ENCODE peak calls at places on chromosomes 1 and 21, in four cellular contexts. K is WTC11, Q is A549, G is K562. H is an unnamed sample.

GRCh38 chr1:25117233-25117823 is 115.0 kb downstream of the SYF2 start:
- DNase-seq in K (peak; percentile 70), Q (no peak), G (peak; percentile 57), H (peak; percentile 60)

GRCh38 chr1:117930484-117930883 is 945 bp downstream of the WDR3 start:
- DNase-seq in G (no peak), Q (peak; percentile 0), K (no peak), H (no peak)

GRCh38 chr1:183000161-183000560 is 23.1 kb upstream of the LAMC1 start:
- DNase-seq in G (no peak), K (no peak), Q (no peak), H (no peak)

GRCh38 chr1:53681647-53682368 is 57.2 kb downstream of the GLIS1 start:
- DNase-seq in K (peak; percentile 84), Q (peak; percentile 50), G (peak; percentile 53), H (peak; percentile 41)

GRCh38 chr1:204837440-204838084 is 33.1 kb upstream of the NFASC start:
- DNase-seq in K (peak; percentile 86), G (peak; percentile 63), Q (peak; percentile 58), H (peak; percentile 15)

GRCh38 chr1:203695116-203695515 is 68.5 kb downstream of the ATP2B4 start:
- DNase-seq in Q (no peak), K (no peak), G (no peak), H (no peak)

GRCh38 chr1:243940451-243940850 is 90.4 kb upstream of the AKT3 start:
- DNase-seq in Q (no peak), G (no peak), K (no peak), H (no peak)

GRCh38 chr1:234980224-234980656 is 148.4 kb downstream of the TOMM20 start:
- DNase-seq in K (no peak), G (no peak), Q (no peak), H (no peak)

GRCh38 chr1:12712091-12712490 is 3.8 kb upstream of the AADACL3 start:
- DNase-seq in K (no peak), Q (no peak), G (no peak), H (no peak)

GRCh38 chr1:59997479-59997878 is 70.9 kb upstream of the CYP2J2 start:
- DNase-seq in G (no peak), K (peak; percentile 22), Q (no peak), H (no peak)

GRCh38 chr1:211739671-211740411 is 64.4 kb upstream of the NEK2 start:
- DNase-seq in K (no peak), G (no peak), Q (no peak), H (no peak)

GRCh38 chr1:157115851-157116734 is 16.5 kb upstream of the ETV3L start:
- DNase-seq in K (no peak), Q (no peak), G (no peak), H (no peak)

GRCh38 chr1:223466156-223466555 is 72.9 kb downstream of the CCDC185 start:
- DNase-seq in K (no peak), Q (no peak), G (no peak), H (no peak)

GRCh38 chr1:24071941-24072340 is 40.0 kb downstream of the MYOM3 start:
- DNase-seq in Q (no peak), G (no peak), K (no peak), H (no peak)

GRCh38 chr1:59123081-59123675 is 173.7 kb upstream of the FGGY start:
- DNase-seq in Q (no peak), K (no peak), G (no peak), H (no peak)

GRCh38 chr1:176826265-176826664 is 338.2 kb downstream of the ASTN1 start:
- DNase-seq in K (no peak), Q (no peak), G (no peak), H (no peak)

GRCh38 chr1:39003787-39004186 is 12.7 kb downstream of the AKIRIN1 start:
- DNase-seq in G (no peak), Q (no peak), K (no peak), H (no peak)

GRCh38 chr21:27397578-27397977 is 430.7 kb upstream of the ADAMTS5 start:
- DNase-seq in K (no peak), Q (no peak), G (no peak), H (no peak)

GRCh38 chr1:172671591-172671990 is 12.7 kb downstream of the FASLG start:
- DNase-seq in K (no peak), G (no peak), Q (no peak), H (no peak)

GRCh38 chr1:199297901-199298300 is 659.1 kb downstream of the PTPRC start:
- DNase-seq in Q (no peak), K (no peak), G (no peak), H (no peak)

GRCh38 chr1:12447849-12448312 is 170.1 kb downstream of the DHRS3 start:
- DNase-seq in K (no peak), Q (no peak), G (no peak), H (peak; percentile 38)

GRCh38 chr1:55589656-55590297 is 374.6 kb upstream of the USP24 start:
- DNase-seq in Q (no peak), G (no peak), K (no peak), H (no peak)

GRCh38 chr1:228374711-228375577 is 31.7 kb downstream of the TRIM11 start:
- DNase-seq in Q (no peak), K (no peak), G (no peak), H (no peak)

GRCh38 chr1:199002670-199003069 is 363.8 kb downstream of the PTPRC start:
- DNase-seq in Q (no peak), G (no peak), K (no peak), H (no peak)

DNA sequence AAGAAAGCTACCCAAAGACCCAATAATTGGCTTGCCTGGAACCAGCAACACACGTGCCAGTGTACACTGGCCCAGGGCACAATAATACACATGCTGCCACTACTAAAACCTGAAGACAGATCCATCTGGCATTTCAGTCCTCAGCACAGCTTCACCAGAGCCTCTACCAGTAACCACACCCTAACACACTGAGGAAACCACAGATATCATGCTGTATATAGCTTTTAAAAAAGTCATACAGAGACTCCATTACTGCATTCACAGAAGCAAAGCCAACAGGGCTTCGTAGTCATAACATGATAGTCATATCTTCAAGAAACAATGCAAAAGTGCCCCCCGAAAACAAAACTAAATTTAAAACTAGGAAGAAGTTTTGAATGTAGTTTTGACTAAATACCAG is 40.6 kb upstream of the NEGR1 start:
- DNase-seq in G (no peak), Q (no peak), K (no peak), H (no peak)
- TF ChIP-seq ESRRA in G (no peak), Q (no peak), K (no peak), H (no peak)

GRCh38 chr1:225855503-225856285 is 26.5 kb downstream of the TMEM63A start:
- DNase-seq in Q (no peak), K (no peak), G (no peak), H (no peak)
- TF ChIP-seq ESRRA in Q (no peak), K (no peak), G (no peak), H (no peak)

GRCh38 chr1:226497991-226498689 is 50.4 kb upstream of the STUM start:
- DNase-seq in K (no peak), G (no peak), Q (no peak), H (no peak)
- TF ChIP-seq ESRRA in K (no peak), G (no peak), Q (no peak), H (no peak)

GRCh38 chr1:67816096-67816493 is 17.2 kb downstream of the GNG12 start:
- DNase-seq in K (no peak), Q (no peak), G (no peak), H (no peak)
- TF ChIP-seq ESRRA in K (no peak), Q (no peak), G (no peak), H (no peak)

DNA sequence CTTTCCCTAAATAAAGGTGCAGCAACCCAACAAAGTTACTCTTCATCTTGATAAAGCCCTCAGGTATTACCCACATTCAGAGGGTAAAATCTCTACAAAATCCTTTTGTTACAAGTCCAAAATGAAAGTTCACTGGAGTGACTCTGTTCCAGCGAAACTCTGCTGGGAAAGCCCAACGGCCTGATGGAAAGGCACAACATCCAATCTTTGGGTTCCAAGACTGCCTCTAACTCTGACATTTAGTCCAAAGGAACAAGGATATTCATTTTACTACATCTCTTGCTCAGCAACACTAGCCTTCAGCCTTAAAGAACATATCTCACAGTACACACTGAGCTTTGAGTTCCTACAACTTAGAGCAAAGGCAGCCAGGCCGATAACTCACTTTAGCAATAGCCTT is 42.1 kb downstream of the TGFBR3 start:
- DNase-seq in K (no peak), Q (no peak), G (no peak), H (no peak)
- TF ChIP-seq ESRRA in K (no peak), Q (no peak), G (no peak), H (no peak)

GRCh38 chr1:3807769-3808168 is 11.5 kb upstream of the LRRC47 start:
- DNase-seq in Q (no peak), K (no peak), G (peak; percentile 71), H (no peak)

GRCh38 chr1:3811595-3811911 is 15.3 kb upstream of the LRRC47 start:
- DNase-seq in Q (no peak), K (no peak), G (no peak), H (no peak)

GRCh38 chr1:3805038-3805437 is 8.7 kb upstream of the LRRC47 start:
- DNase-seq in G (peak; percentile 48), Q (no peak), K (no peak), H (no peak)

GRCh38 chr1:3814065-3814464 is 17.8 kb upstream of the LRRC47 start:
- DNase-seq in Q (no peak), K (no peak), G (no peak), H (no peak)

DNA sequence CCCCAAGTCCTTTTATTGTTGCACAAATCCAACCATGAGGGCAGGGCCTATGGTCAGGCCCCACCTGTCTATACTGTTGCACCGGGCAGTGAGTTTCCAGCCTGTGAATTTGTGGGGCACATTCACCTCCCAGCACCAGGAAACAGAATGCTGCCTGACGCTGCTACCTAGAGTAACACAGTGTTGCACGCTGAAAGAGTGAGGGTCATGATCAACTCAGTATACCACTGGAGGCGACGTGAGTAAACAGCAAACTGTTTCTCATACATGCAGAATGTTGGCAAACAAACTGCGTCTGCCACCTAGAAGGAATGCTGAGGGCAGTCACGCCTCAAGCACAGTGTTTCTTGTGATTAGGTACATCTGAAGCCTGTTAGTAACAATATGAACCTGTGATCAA is 13.4 kb upstream of the LRRC47 start:
- DNase-seq in G (no peak), K (no peak), Q (no peak), H (no peak)
- TF ChIP-seq ESRRA in G (no peak), K (no peak), Q (no peak), H (no peak)

GRCh38 chr1:193325042-193325441 is 138.6 kb upstream of the B3GALT2 start:
- DNase-seq in Q (no peak), G (no peak), K (no peak), H (no peak)
- TF ChIP-seq ESRRA in Q (no peak), G (no peak), K (no peak), H (no peak)

GRCh38 chr1:184287001-184287400 is 99.8 kb upstream of the C1orf21 start:
- DNase-seq in Q (no peak), G (no peak), K (no peak), H (no peak)

GRCh38 chr1:184283999-184284398 is 102.8 kb upstream of the C1orf21 start:
- DNase-seq in G (no peak), K (no peak), Q (no peak), H (no peak)

GRCh38 chr1:184289825-184290550 is 96.8 kb upstream of the C1orf21 start:
- DNase-seq in K (no peak), Q (no peak), G (no peak), H (no peak)

GRCh38 chr1:184285401-184286087 is 101.3 kb upstream of the C1orf21 start:
- DNase-seq in K (no peak), G (no peak), Q (no peak), H (no peak)

DNA sequence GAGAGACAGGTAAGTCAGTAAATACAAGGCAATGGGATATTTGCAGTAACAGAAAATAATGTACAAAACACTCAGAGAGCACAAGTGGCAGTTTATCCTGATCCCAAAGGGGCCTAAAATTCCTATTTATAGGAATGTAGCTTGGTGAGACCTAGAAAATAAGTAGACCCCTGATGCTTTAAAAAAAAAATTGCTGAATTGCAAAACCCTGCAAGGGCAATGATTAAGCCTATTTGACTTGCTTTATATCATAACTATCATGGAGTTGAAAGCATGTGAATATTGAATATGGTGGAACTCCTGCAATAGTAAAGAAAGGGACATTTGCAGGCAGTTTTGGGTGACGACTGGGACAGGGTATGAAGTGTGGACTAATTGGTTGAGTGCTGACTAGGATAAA is 101.9 kb upstream of the C1orf21 start:
- DNase-seq in G (no peak), K (no peak), Q (no peak), H (no peak)
- TF ChIP-seq ESRRA in G (no peak), K (no peak), Q (no peak), H (no peak)